ENCODE peak calls at places on chromosome 21, in four cellular contexts. One of them, this sample, is unnamed.

GRCh38 chr21:43340491-43341348 is 86.2 kb downstream of the SIK1 start:
- DNase-seq in epithelial cell of esophagus: peak; percentile 84
- DNase-seq in fibroblast of lung: peak; percentile 90
- DNase-seq in tibial nerve: no peak
- DNase-seq in this sample: no peak

GRCh38 chr21:35053356-35054096 is 4.4 kb upstream of the RUNX1 start:
- DNase-seq in fibroblast of lung: peak; percentile 39
- DNase-seq in tibial nerve: no peak
- DNase-seq in epithelial cell of esophagus: no peak
- DNase-seq in this sample: no peak

GRCh38 chr21:38039841-38040240 is 123.6 kb upstream of the KCNJ6 start:
- DNase-seq in tibial nerve: no peak
- DNase-seq in fibroblast of lung: no peak
- DNase-seq in epithelial cell of esophagus: peak; percentile 17
- DNase-seq in this sample: no peak

GRCh38 chr21:16573581-16573980 is 843.8 kb downstream of the USP25 start:
- DNase-seq in epithelial cell of esophagus: no peak
- DNase-seq in tibial nerve: no peak
- DNase-seq in fibroblast of lung: peak; percentile 90
- DNase-seq in this sample: no peak

GRCh38 chr21:34201441-34201838 is 128.1 kb downstream of the MRPS6 start:
- DNase-seq in epithelial cell of esophagus: no peak
- DNase-seq in tibial nerve: no peak
- DNase-seq in fibroblast of lung: no peak
- DNase-seq in this sample: no peak

GRCh38 chr21:42075686-42076471 is 4.8 kb downstream of the UMODL1 start:
- DNase-seq in fibroblast of lung: no peak
- DNase-seq in epithelial cell of esophagus: no peak
- DNase-seq in tibial nerve: no peak
- DNase-seq in this sample: no peak

GRCh38 chr21:34536820-34537219 is 24.8 kb upstream of the KCNE1 start:
- DNase-seq in tibial nerve: no peak
- DNase-seq in epithelial cell of esophagus: peak; percentile 41
- DNase-seq in fibroblast of lung: peak; percentile 73
- DNase-seq in this sample: no peak

GRCh38 chr21:44024895-44025353 is 12.8 kb downstream of the TRAPPC10 start:
- DNase-seq in tibial nerve: no peak
- DNase-seq in fibroblast of lung: peak; percentile 79
- DNase-seq in epithelial cell of esophagus: peak; percentile 75
- DNase-seq in this sample: no peak

GRCh38 chr21:33707846-33708245 is 65.5 kb downstream of the ITSN1 start:
- DNase-seq in fibroblast of lung: no peak
- DNase-seq in tibial nerve: no peak
- DNase-seq in epithelial cell of esophagus: no peak
- DNase-seq in this sample: no peak

GRCh38 chr21:45142469-45142868 is 68.1 kb downstream of the ADARB1 start:
- DNase-seq in tibial nerve: no peak
- DNase-seq in fibroblast of lung: peak; percentile 84
- DNase-seq in epithelial cell of esophagus: peak; percentile 29
- DNase-seq in this sample: no peak

GRCh38 chr21:46035809-46036695 is 54.5 kb downstream of the COL6A1 start:
- DNase-seq in fibroblast of lung: peak; percentile 83
- DNase-seq in tibial nerve: no peak
- DNase-seq in epithelial cell of esophagus: no peak
- DNase-seq in this sample: no peak

GRCh38 chr21:31900121-31900895 is 27.5 kb downstream of the HUNK start:
- DNase-seq in tibial nerve: no peak
- DNase-seq in fibroblast of lung: no peak
- DNase-seq in epithelial cell of esophagus: no peak
- DNase-seq in this sample: no peak

GRCh38 chr21:46182548-46183336 is 1.5 kb downstream of the SPATC1L start:
- DNase-seq in fibroblast of lung: no peak
- DNase-seq in epithelial cell of esophagus: no peak
- DNase-seq in tibial nerve: no peak
- DNase-seq in this sample: no peak

GRCh38 chr21:33650929-33651505 is 8.7 kb downstream of the ITSN1 start:
- DNase-seq in tibial nerve: no peak
- DNase-seq in epithelial cell of esophagus: no peak
- DNase-seq in fibroblast of lung: peak; percentile 41
- DNase-seq in this sample: no peak

GRCh38 chr21:45534591-45535331 is 7.5 kb downstream of the SLC19A1 start:
- DNase-seq in fibroblast of lung: peak; percentile 11
- DNase-seq in epithelial cell of esophagus: no peak
- DNase-seq in tibial nerve: peak; percentile 9
- DNase-seq in this sample: no peak

GRCh38 chr21:42263591-42264131 is 44.7 kb downstream of the ABCG1 start:
- DNase-seq in epithelial cell of esophagus: peak; percentile 51
- DNase-seq in tibial nerve: no peak
- DNase-seq in fibroblast of lung: no peak
- DNase-seq in this sample: no peak

GRCh38 chr21:32687946-32688345 is 39.9 kb downstream of the SYNJ1 start:
- DNase-seq in tibial nerve: no peak
- DNase-seq in fibroblast of lung: no peak
- DNase-seq in epithelial cell of esophagus: no peak
- DNase-seq in this sample: peak; percentile 14

GRCh38 chr21:41767606-41768370 is 936 bp upstream of the RIPK4 start:
- DNase-seq in fibroblast of lung: peak; percentile 32
- DNase-seq in tibial nerve: no peak
- DNase-seq in epithelial cell of esophagus: peak; percentile 46
- DNase-seq in this sample: peak; percentile 43

GRCh38 chr21:45618287-45618686 is 25.2 kb upstream of the PCBP3 start:
- DNase-seq in fibroblast of lung: peak; percentile 18
- DNase-seq in epithelial cell of esophagus: no peak
- DNase-seq in tibial nerve: no peak
- DNase-seq in this sample: no peak

GRCh38 chr21:15534450-15534886 is 195.3 kb upstream of the USP25 start:
- DNase-seq in tibial nerve: no peak
- DNase-seq in epithelial cell of esophagus: no peak
- DNase-seq in fibroblast of lung: no peak
- DNase-seq in this sample: no peak

GRCh38 chr21:34782666-34783365 is 114.0 kb downstream of the CLIC6 start:
- DNase-seq in tibial nerve: no peak
- DNase-seq in epithelial cell of esophagus: peak; percentile 34
- DNase-seq in fibroblast of lung: no peak
- DNase-seq in this sample: no peak

GRCh38 chr21:42666918-42667317 is 13.5 kb downstream of the PDE9A start:
- DNase-seq in fibroblast of lung: no peak
- DNase-seq in epithelial cell of esophagus: no peak
- DNase-seq in tibial nerve: no peak
- DNase-seq in this sample: no peak

GRCh38 chr21:35223480-35224156 is 174.5 kb upstream of the RUNX1 start:
- DNase-seq in epithelial cell of esophagus: no peak
- DNase-seq in fibroblast of lung: peak; percentile 24
- DNase-seq in tibial nerve: no peak
- DNase-seq in this sample: no peak

GRCh38 chr21:35559128-35559831 is 501.0 kb downstream of the SETD4 start:
- DNase-seq in epithelial cell of esophagus: peak; percentile 9
- DNase-seq in tibial nerve: no peak
- DNase-seq in fibroblast of lung: peak; percentile 98
- DNase-seq in this sample: no peak

GRCh38 chr21:31798842-31799691 is 67.1 kb upstream of the SCAF4 start:
- DNase-seq in tibial nerve: no peak
- DNase-seq in fibroblast of lung: peak; percentile 20
- DNase-seq in epithelial cell of esophagus: peak; percentile 66
- DNase-seq in this sample: no peak

GRCh38 chr21:39867198-39867650 is at the start of gene PCP4:
- DNase-seq in fibroblast of lung: peak; percentile 20
- DNase-seq in epithelial cell of esophagus: peak; percentile 60
- DNase-seq in tibial nerve: peak; percentile 42
- DNase-seq in this sample: no peak

GRCh38 chr21:45136927-45137611 is 62.7 kb downstream of the ADARB1 start:
- DNase-seq in fibroblast of lung: peak; percentile 80
- DNase-seq in tibial nerve: peak; percentile 91
- DNase-seq in epithelial cell of esophagus: peak; percentile 83
- DNase-seq in this sample: peak; percentile 87

GRCh38 chr21:16072692-16073091 is 342.9 kb downstream of the USP25 start:
- DNase-seq in tibial nerve: no peak
- DNase-seq in fibroblast of lung: peak; percentile 98
- DNase-seq in epithelial cell of esophagus: no peak
- DNase-seq in this sample: no peak

GRCh38 chr21:41601573-41602371 is 93.8 kb upstream of the TMPRSS2 start:
- DNase-seq in fibroblast of lung: peak; percentile 42
- DNase-seq in tibial nerve: no peak
- DNase-seq in epithelial cell of esophagus: peak; percentile 20
- DNase-seq in this sample: no peak

GRCh38 chr21:44349416-44349846 is 4.0 kb upstream of the TRPM2 start:
- DNase-seq in tibial nerve: no peak
- DNase-seq in epithelial cell of esophagus: no peak
- DNase-seq in fibroblast of lung: no peak
- DNase-seq in this sample: no peak

DNA sequence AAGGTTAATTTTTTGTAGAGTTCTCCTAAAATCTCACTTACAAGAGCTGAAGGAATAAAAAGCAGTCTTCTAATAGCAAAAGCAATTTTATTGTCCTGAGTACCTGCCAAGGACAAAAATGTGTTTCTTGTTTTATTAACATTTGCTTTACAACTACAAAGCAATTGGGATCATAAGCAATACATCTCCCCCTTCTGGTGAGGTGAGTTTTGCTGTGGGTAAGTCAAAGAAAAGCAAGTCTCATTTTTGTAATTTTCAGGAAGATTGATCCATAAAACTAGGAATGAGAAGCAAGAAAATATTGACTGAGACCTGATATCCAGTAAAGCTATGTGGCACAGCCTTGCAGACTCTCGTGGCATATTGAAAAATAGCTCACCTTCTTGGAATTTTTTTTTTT is 2162.7 kb downstream of the NCAM2 start:
- DNase-seq in epithelial cell of esophagus: no peak
- DNase-seq in fibroblast of lung: no peak
- DNase-seq in tibial nerve: no peak
- DNase-seq in this sample: no peak
- TF ChIP-seq CTCF in epithelial cell of esophagus: no peak
- TF ChIP-seq CTCF in fibroblast of lung: no peak
- TF ChIP-seq CTCF in tibial nerve: no peak
- TF ChIP-seq CTCF in this sample: no peak

GRCh38 chr21:29104239-29104708 is 26.2 kb upstream of the MAP3K7CL start:
- DNase-seq in tibial nerve: no peak
- DNase-seq in fibroblast of lung: peak; percentile 47
- DNase-seq in epithelial cell of esophagus: peak; percentile 3
- DNase-seq in this sample: peak; percentile 19

GRCh38 chr21:29102791-29103257 is 27.6 kb upstream of the MAP3K7CL start:
- DNase-seq in epithelial cell of esophagus: no peak
- DNase-seq in fibroblast of lung: peak; percentile 27
- DNase-seq in tibial nerve: no peak
- DNase-seq in this sample: no peak

GRCh38 chr21:29105218-29105617 is 25.2 kb upstream of the MAP3K7CL start:
- DNase-seq in fibroblast of lung: peak; percentile 81
- DNase-seq in epithelial cell of esophagus: peak; percentile 91
- DNase-seq in tibial nerve: no peak
- DNase-seq in this sample: no peak
- TF ChIP-seq CTCF in fibroblast of lung: no peak
- TF ChIP-seq CTCF in epithelial cell of esophagus: no peak
- TF ChIP-seq CTCF in tibial nerve: no peak
- TF ChIP-seq CTCF in this sample: no peak

GRCh38 chr21:36874665-36875064 is 91.8 kb downstream of the HLCS start:
- DNase-seq in fibroblast of lung: no peak
- DNase-seq in tibial nerve: no peak
- DNase-seq in epithelial cell of esophagus: no peak
- DNase-seq in this sample: no peak

GRCh38 chr21:36877741-36878140 is 88.7 kb downstream of the HLCS start:
- DNase-seq in tibial nerve: no peak
- DNase-seq in fibroblast of lung: no peak
- DNase-seq in epithelial cell of esophagus: no peak
- DNase-seq in this sample: no peak

DNA sequence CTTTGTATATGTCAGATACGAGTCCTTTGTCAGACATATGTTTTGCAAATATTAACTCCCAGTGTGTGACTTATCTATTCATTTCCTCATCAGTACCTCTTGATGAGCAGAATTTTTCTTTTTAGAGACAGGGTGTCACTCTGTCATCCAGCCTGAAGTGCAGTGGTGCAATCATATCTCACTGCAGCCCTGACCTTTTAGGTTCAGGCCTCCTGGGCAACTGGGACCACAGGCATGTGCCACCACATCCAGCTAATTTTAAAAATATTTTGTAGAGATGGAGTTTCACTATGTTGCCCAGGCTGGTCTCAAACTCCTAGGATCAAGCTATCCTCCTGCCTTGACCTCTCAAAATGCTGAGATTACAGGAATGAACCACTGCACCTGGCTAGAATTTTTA is 93.0 kb downstream of the HLCS start:
- DNase-seq in epithelial cell of esophagus: no peak
- DNase-seq in tibial nerve: no peak
- DNase-seq in fibroblast of lung: no peak
- DNase-seq in this sample: no peak
- TF ChIP-seq CTCF in epithelial cell of esophagus: no peak
- TF ChIP-seq CTCF in tibial nerve: no peak
- TF ChIP-seq CTCF in fibroblast of lung: no peak
- TF ChIP-seq CTCF in this sample: no peak

GRCh38 chr21:26909972-26910371 is 56.9 kb downstream of the ADAMTS5 start:
- DNase-seq in epithelial cell of esophagus: peak; percentile 12
- DNase-seq in fibroblast of lung: no peak
- DNase-seq in tibial nerve: no peak
- DNase-seq in this sample: no peak
- TF ChIP-seq CTCF in epithelial cell of esophagus: no peak
- TF ChIP-seq CTCF in fibroblast of lung: no peak
- TF ChIP-seq CTCF in tibial nerve: no peak
- TF ChIP-seq CTCF in this sample: no peak

DNA sequence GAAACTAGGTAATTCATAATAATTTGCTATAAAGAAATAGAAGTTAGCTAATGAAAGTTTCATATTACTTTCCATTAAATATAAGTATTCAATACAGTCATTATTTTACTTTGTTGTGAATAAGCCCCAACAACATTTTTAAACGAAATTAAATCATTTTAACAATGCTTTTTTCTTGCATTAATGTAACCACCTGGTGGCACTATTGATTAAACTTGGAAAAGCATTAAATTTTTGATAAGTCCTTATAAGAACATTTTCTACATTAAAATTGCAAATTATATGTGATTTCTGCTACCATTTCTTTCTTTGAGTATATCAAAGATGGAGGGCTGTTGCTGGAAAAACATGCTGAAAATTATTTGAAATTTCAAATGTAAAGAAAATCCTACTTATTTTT is 918.8 kb upstream of the TMPRSS15 start:
- DNase-seq in tibial nerve: no peak
- DNase-seq in fibroblast of lung: no peak
- DNase-seq in epithelial cell of esophagus: no peak
- DNase-seq in this sample: no peak
- TF ChIP-seq CTCF in tibial nerve: no peak
- TF ChIP-seq CTCF in fibroblast of lung: no peak
- TF ChIP-seq CTCF in epithelial cell of esophagus: no peak
- TF ChIP-seq CTCF in this sample: peak; percentile 5